ENCODE peak calls at places on chromosomes 11 and 22, in five cellular contexts. Z is substantia nigra, O is pons, M is NCI-H146, K is C1 segment of cervical spinal cord. C is an unnamed sample.

GRCh38 chr11:130435671-130436070 is 7.3 kb upstream of the ADAMTS8 start:
- DNase-seq in Z (no peak), O (no peak), M (no peak), K (no peak), C (peak)

GRCh38 chr11:63769044-63769718 is 606 bp upstream of the ZFTA start:
- DNase-seq in Z (no peak), O (no peak), M (peak), K (no peak), C (no peak)

GRCh38 chr11:44617671-44618461 is 52.4 kb downstream of the CD82 start:
- DNase-seq in Z (no peak), O (no peak), M (no peak), K (no peak), C (no peak)

GRCh38 chr22:35467788-35468187 is 67.8 kb downstream of the MCM5 start:
- DNase-seq in Z (peak), O (peak), M (peak), K (peak), C (no peak)

GRCh38 chr11:116960916-116961315 is 123.5 kb upstream of the APOA1 start:
- DNase-seq in Z (no peak), O (no peak), M (peak), K (no peak), C (peak)

GRCh38 chr11:60193687-60194433 is 11.0 kb upstream of the MS4A6A start:
- DNase-seq in Z (no peak), O (peak), M (peak), K (no peak), C (peak)

GRCh38 chr22:33404723-33405122 is 346.5 kb upstream of the SYN3 start:
- DNase-seq in Z (no peak), O (no peak), M (no peak), K (no peak), C (no peak)

GRCh38 chr22:30116362-30117117 is 36.3 kb downstream of the HORMAD2 start:
- DNase-seq in Z (no peak), O (peak), M (no peak), K (no peak), C (peak)

GRCh38 chr11:86660011-86660595 is 12.3 kb downstream of the ME3 start:
- DNase-seq in Z (no peak), O (no peak), M (no peak), K (no peak), C (peak)

GRCh38 chr11:17219016-17219415 is 11.2 kb upstream of the PIK3C2A start:
- DNase-seq in Z (no peak), O (no peak), M (no peak), K (no peak), C (no peak)

GRCh38 chr11:2761131-2762030 is 61.6 kb upstream of the KCNQ1OT1 start:
- DNase-seq in Z (no peak), O (no peak), M (no peak), K (no peak), C (no peak)

GRCh38 chr11:131356201-131356600 is 14.2 kb upstream of the NTM start:
- DNase-seq in Z (no peak), O (no peak), M (no peak), K (no peak), C (peak)

GRCh38 chr11:61114913-61115312 is 12.6 kb downstream of the CD5 start:
- DNase-seq in Z (no peak), O (no peak), M (no peak), K (no peak), C (no peak)

GRCh38 chr22:37161442-37161841 is 11.7 kb upstream of the IL2RB start:
- DNase-seq in Z (no peak), O (no peak), M (no peak), K (no peak), C (no peak)

GRCh38 chr11:706439-706956 is 467 bp downstream of the EPS8L2 start:
- DNase-seq in Z (no peak), O (no peak), M (no peak), K (no peak), C (no peak)

GRCh38 chr22:45170001-45170466 is 6.3 kb downstream of the NUP50 start:
- DNase-seq in Z (no peak), O (no peak), M (no peak), K (no peak), C (no peak)

GRCh38 chr11:120881591-120881990 is 142.3 kb upstream of the TBCEL start:
- DNase-seq in Z (no peak), O (no peak), M (no peak), K (no peak), C (no peak)

GRCh38 chr11:3666023-3666530 is 5.1 kb downstream of the CHRNA10 start:
- DNase-seq in Z (no peak), O (no peak), M (no peak), K (no peak), C (no peak)

GRCh38 chr22:45096256-45096907 is 67.3 kb upstream of the NUP50 start:
- DNase-seq in Z (no peak), O (peak), M (peak), K (no peak), C (peak)

GRCh38 chr11:128334311-128335044 is 252.9 kb downstream of the ETS1 start:
- DNase-seq in Z (no peak), O (no peak), M (peak), K (no peak), C (no peak)

GRCh38 chr11:26231252-26231661 is 100.7 kb upstream of the ANO3 start:
- DNase-seq in Z (no peak), O (no peak), M (no peak), K (no peak), C (peak)

GRCh38 chr11:57792870-57793269 is 31.3 kb downstream of the CTNND1 start:
- DNase-seq in Z (no peak), O (peak), M (no peak), K (no peak), C (no peak)

GRCh38 chr11:62428871-62429601 is 10.2 kb downstream of the SCGB1A1 start:
- DNase-seq in Z (no peak), O (no peak), M (no peak), K (no peak), C (no peak)

GRCh38 chr11:44207292-44207691 is 102.6 kb downstream of the ALX4 start:
- DNase-seq in Z (no peak), O (no peak), M (no peak), K (no peak), C (no peak)

GRCh38 chr22:27329471-27329870 is 472.1 kb downstream of the MN1 start:
- DNase-seq in Z (no peak), O (no peak), M (no peak), K (no peak), C (no peak)

GRCh38 chr11:834371-835316 is 1.9 kb downstream of the CD151 start:
- DNase-seq in Z (no peak), O (no peak), M (no peak), K (no peak), C (no peak)

GRCh38 chr11:132980721-132981120 is 551.6 kb downstream of the OPCML start:
- DNase-seq in Z (no peak), O (no peak), M (no peak), K (no peak), C (no peak)

GRCh38 chr11:112795142-112795815 is 165.9 kb upstream of the NCAM1 start:
- DNase-seq in Z (no peak), O (peak), M (peak), K (no peak), C (peak)

C was measured in brain microvascular endothelial cell.